ENCODE peak calls at places on chromosomes 6 and 20, in nine cellular contexts. One of them, this sample, is unnamed.

GRCh38 chr6:55642366-55642765 is 63.4 kb upstream of the HMGCLL1 start:
- DNase-seq in heart right ventricle: no peak
- DNase-seq in astrocyte of the spinal cord: no peak
- DNase-seq in putamen: no peak
- DNase-seq in prostate gland: no peak
- DNase-seq in GM10248: no peak
- DNase-seq in NCI-H345: no peak
- DNase-seq in stimulated activated CD4-positive, alpha-beta T cell treated with anti-CD3 and anti-CD28 coated beads, Interleukin-4, amount 100 ng/mL, for 24 hours: no peak
- DNase-seq in amygdala: no peak
- DNase-seq in this sample: no peak

GRCh38 chr6:11324453-11325023 is 92.1 kb upstream of the NEDD9 start:
- DNase-seq in putamen: no peak
- DNase-seq in astrocyte of the spinal cord: no peak
- DNase-seq in NCI-H345: no peak
- DNase-seq in heart right ventricle: no peak
- DNase-seq in prostate gland: no peak
- DNase-seq in GM10248: peak
- DNase-seq in amygdala: no peak
- DNase-seq in stimulated activated CD4-positive, alpha-beta T cell treated with anti-CD3 and anti-CD28 coated beads, Interleukin-4, amount 100 ng/mL, for 24 hours: peak
- DNase-seq in this sample: peak

GRCh38 chr6:6740595-6740994 is 152.1 kb downstream of the LY86 start:
- DNase-seq in heart right ventricle: no peak
- DNase-seq in putamen: no peak
- DNase-seq in prostate gland: no peak
- DNase-seq in astrocyte of the spinal cord: no peak
- DNase-seq in amygdala: no peak
- DNase-seq in stimulated activated CD4-positive, alpha-beta T cell treated with anti-CD3 and anti-CD28 coated beads, Interleukin-4, amount 100 ng/mL, for 24 hours: no peak
- DNase-seq in GM10248: no peak
- DNase-seq in NCI-H345: no peak
- DNase-seq in this sample: no peak

GRCh38 chr6:149723262-149723661 is 5.4 kb upstream of the LATS1 start:
- DNase-seq in stimulated activated CD4-positive, alpha-beta T cell treated with anti-CD3 and anti-CD28 coated beads, Interleukin-4, amount 100 ng/mL, for 24 hours: no peak
- DNase-seq in prostate gland: no peak
- DNase-seq in GM10248: no peak
- DNase-seq in putamen: no peak
- DNase-seq in amygdala: no peak
- DNase-seq in NCI-H345: no peak
- DNase-seq in heart right ventricle: no peak
- DNase-seq in astrocyte of the spinal cord: no peak
- DNase-seq in this sample: no peak

GRCh38 chr20:6489361-6490154 is 277.9 kb upstream of the BMP2 start:
- DNase-seq in astrocyte of the spinal cord: no peak
- DNase-seq in prostate gland: no peak
- DNase-seq in heart right ventricle: no peak
- DNase-seq in amygdala: no peak
- DNase-seq in stimulated activated CD4-positive, alpha-beta T cell treated with anti-CD3 and anti-CD28 coated beads, Interleukin-4, amount 100 ng/mL, for 24 hours: no peak
- DNase-seq in putamen: no peak
- DNase-seq in NCI-H345: peak
- DNase-seq in GM10248: no peak
- DNase-seq in this sample: no peak

GRCh38 chr6:170129691-170130171 is 161.1 kb downstream of the DLL1 start:
- DNase-seq in astrocyte of the spinal cord: no peak
- DNase-seq in putamen: no peak
- DNase-seq in heart right ventricle: peak
- DNase-seq in stimulated activated CD4-positive, alpha-beta T cell treated with anti-CD3 and anti-CD28 coated beads, Interleukin-4, amount 100 ng/mL, for 24 hours: no peak
- DNase-seq in NCI-H345: peak
- DNase-seq in GM10248: no peak
- DNase-seq in amygdala: peak
- DNase-seq in prostate gland: no peak
- DNase-seq in this sample: no peak

GRCh38 chr6:148968636-148969270 is 221.9 kb downstream of the UST start:
- DNase-seq in prostate gland: no peak
- DNase-seq in stimulated activated CD4-positive, alpha-beta T cell treated with anti-CD3 and anti-CD28 coated beads, Interleukin-4, amount 100 ng/mL, for 24 hours: no peak
- DNase-seq in astrocyte of the spinal cord: peak
- DNase-seq in heart right ventricle: no peak
- DNase-seq in putamen: no peak
- DNase-seq in amygdala: no peak
- DNase-seq in NCI-H345: no peak
- DNase-seq in GM10248: no peak
- DNase-seq in this sample: no peak

GRCh38 chr20:44054118-44054517 is 132.9 kb downstream of the JPH2 start:
- DNase-seq in astrocyte of the spinal cord: no peak
- DNase-seq in amygdala: no peak
- DNase-seq in putamen: no peak
- DNase-seq in GM10248: no peak
- DNase-seq in heart right ventricle: no peak
- DNase-seq in NCI-H345: no peak
- DNase-seq in prostate gland: no peak
- DNase-seq in stimulated activated CD4-positive, alpha-beta T cell treated with anti-CD3 and anti-CD28 coated beads, Interleukin-4, amount 100 ng/mL, for 24 hours: no peak
- DNase-seq in this sample: no peak

GRCh38 chr20:16922834-16923233 is 174.7 kb downstream of the OTOR start:
- DNase-seq in NCI-H345: no peak
- DNase-seq in stimulated activated CD4-positive, alpha-beta T cell treated with anti-CD3 and anti-CD28 coated beads, Interleukin-4, amount 100 ng/mL, for 24 hours: no peak
- DNase-seq in heart right ventricle: no peak
- DNase-seq in astrocyte of the spinal cord: peak
- DNase-seq in GM10248: no peak
- DNase-seq in prostate gland: no peak
- DNase-seq in amygdala: no peak
- DNase-seq in putamen: no peak
- DNase-seq in this sample: no peak

GRCh38 chr6:129635396-129636164 is 74.4 kb downstream of the ARHGAP18 start:
- DNase-seq in heart right ventricle: peak
- DNase-seq in NCI-H345: no peak
- DNase-seq in prostate gland: no peak
- DNase-seq in amygdala: no peak
- DNase-seq in stimulated activated CD4-positive, alpha-beta T cell treated with anti-CD3 and anti-CD28 coated beads, Interleukin-4, amount 100 ng/mL, for 24 hours: no peak
- DNase-seq in putamen: no peak
- DNase-seq in GM10248: no peak
- DNase-seq in astrocyte of the spinal cord: peak
- DNase-seq in this sample: no peak

GRCh38 chr6:155245871-155246270 is 17.9 kb upstream of the CLDN20 start:
- DNase-seq in amygdala: no peak
- DNase-seq in GM10248: no peak
- DNase-seq in astrocyte of the spinal cord: no peak
- DNase-seq in prostate gland: no peak
- DNase-seq in heart right ventricle: no peak
- DNase-seq in stimulated activated CD4-positive, alpha-beta T cell treated with anti-CD3 and anti-CD28 coated beads, Interleukin-4, amount 100 ng/mL, for 24 hours: no peak
- DNase-seq in NCI-H345: no peak
- DNase-seq in putamen: no peak
- DNase-seq in this sample: no peak